ENCODE peak calls at places on chromosomes 6 and 20, in eight cellular contexts. D is NCI-H510A treated with DMSO at 0.1 percent for 48 hours, L is NCI-H2081, H is GM12891, Z is NCI-H82, R is mesendoderm, Y is NCI-H226, V is smooth muscle cell of the brain vasculature. A is an unnamed sample.
A peak's percentile ranks its signal among the peaks of the same experiment; 100 is the strongest.

GRCh38 chr6:14280766-14281293 is 163.3 kb downstream of the CD83 start:
- DNase-seq in Z (peak; percentile 84), V (no peak), L (no peak), R (no peak), Y (no peak), H (no peak), D (no peak), A (no peak)

GRCh38 chr6:89794324-89794723 is 25.3 kb downstream of the MDN1 start:
- DNase-seq in H (no peak), D (no peak), V (no peak), Z (no peak), L (no peak), R (no peak), Y (no peak), A (no peak)

GRCh38 chr6:169950558-169950957 is 199.1 kb downstream of the ERMARD start:
- DNase-seq in L (peak; percentile 36), Y (no peak), H (no peak), Z (peak; percentile 35), R (no peak), V (no peak), D (no peak), A (no peak)

GRCh38 chr6:143027058-143027457 is 33.6 kb upstream of the AIG1 start:
- DNase-seq in Z (peak; percentile 60), D (peak; percentile 0), H (no peak), V (no peak), Y (no peak), L (no peak), R (peak; percentile 69), A (no peak)

GRCh38 chr20:41424546-41424945 is 57.9 kb upstream of the EMILIN3 start:
- DNase-seq in Z (no peak), D (no peak), V (no peak), H (no peak), L (no peak), R (no peak), Y (no peak), A (no peak)

GRCh38 chr6:21785162-21785561 is 191.6 kb downstream of the SOX4 start:
- DNase-seq in V (no peak), L (no peak), Y (no peak), Z (no peak), D (no peak), H (no peak), R (no peak), A (no peak)

GRCh38 chr6:142026471-142026870 is 106.3 kb upstream of the GJE1 start:
- DNase-seq in H (no peak), D (no peak), V (no peak), Y (no peak), L (no peak), Z (no peak), R (peak; percentile 54), A (no peak)

GRCh38 chr20:45878076-45878731 is 2.8 kb upstream of the ZSWIM1 start:
- DNase-seq in Z (peak; percentile 86), H (no peak), L (no peak), Y (no peak), D (no peak), R (no peak), V (no peak), A (no peak)

GRCh38 chr6:154468760-154469159 is 41.7 kb downstream of the CNKSR3 start:
- DNase-seq in L (no peak), Z (no peak), V (no peak), Y (no peak), H (no peak), R (no peak), D (no peak), A (no peak)

GRCh38 chr6:117605169-117605826 is 3.0 kb upstream of the GOPC start:
- DNase-seq in R (peak; percentile 84), D (peak; percentile 62), H (peak; percentile 33), Y (peak; percentile 22), L (peak; percentile 50), V (peak; percentile 47), Z (peak; percentile 88), A (peak; percentile 21)

A was measured in DMS79.